ENCODE peak calls at places on chromosome 14, in ten cellular contexts. N is stimulated activated CD4-positive, alpha-beta T cell treated with anti-CD3 and anti-CD28 coated beads, Interleukin-2, amount 100 ng/mL, for 24 hours; G is neural crest cell; I is naive thymus-derived CD4-positive, alpha-beta T cell; J is ELR; R is effector CD4-positive, alpha-beta T cell; S is PC-3; X is HFFc6; U is HuH-7; C is WTC11. L is an unnamed sample.

GRCh38 chr14:67413806-67414769 is 2.1 kb upstream of the PLEK2 start:
- DNase-seq in S (peak; percentile 95), N (peak; percentile 41), J (peak; percentile 98), X (peak; percentile 77), G (no peak), R (no peak), C (no peak), I (no peak), U (no peak), L (no peak)

GRCh38 chr14:87975636-87976035 is 17.3 kb downstream of the GALC start:
- DNase-seq in N (no peak), G (no peak), J (peak; percentile 46), U (no peak), X (no peak), C (no peak), S (no peak), R (no peak), I (no peak), L (no peak)

GRCh38 chr14:70078329-70078728 is 110.4 kb downstream of the SLC8A3 start:
- DNase-seq in I (no peak), N (no peak), R (no peak), X (no peak), S (no peak), J (no peak), U (no peak), C (no peak), G (no peak), L (no peak)

GRCh38 chr14:21385170-21385904 is 1.5 kb upstream of the SUPT16H start:
- DNase-seq in J (no peak), S (no peak), C (no peak), G (no peak), U (no peak), I (no peak), N (no peak), R (no peak), X (no peak), L (no peak)

GRCh38 chr14:70416717-70417349 is at the start of gene SYNJ2BP:
- DNase-seq in X (peak; percentile 57), U (peak; percentile 79), R (peak; percentile 35), G (peak; percentile 39), I (peak; percentile 11), J (peak; percentile 82), S (peak; percentile 93), C (peak; percentile 75), N (peak; percentile 50), L (peak; percentile 15)

GRCh38 chr14:102155150-102155549 is 15.5 kb downstream of the WDR20 start:
- DNase-seq in N (no peak), C (no peak), S (no peak), J (peak; percentile 21), U (no peak), R (no peak), I (no peak), G (no peak), X (peak; percentile 19), L (no peak)

GRCh38 chr14:103401223-103402214 is 16.3 kb downstream of the MARK3 start:
- DNase-seq in C (no peak), U (no peak), N (no peak), I (no peak), X (peak; percentile 81), S (peak; percentile 40), R (no peak), J (peak; percentile 94), G (no peak), L (no peak)

GRCh38 chr14:33114331-33114730 is 175.7 kb downstream of the NPAS3 start:
- DNase-seq in X (no peak), U (no peak), G (no peak), C (no peak), S (no peak), N (no peak), R (no peak), I (no peak), J (no peak), L (no peak)

GRCh38 chr14:73238941-73239340 is 1.6 kb downstream of the PAPLN start:
- DNase-seq in G (no peak), C (no peak), J (no peak), S (no peak), R (no peak), X (no peak), I (no peak), U (peak; percentile 5), N (no peak), L (no peak)

GRCh38 chr14:64303471-64303917 is 9.3 kb upstream of the ESR2 start:
- DNase-seq in X (peak; percentile 62), U (peak; percentile 50), S (peak; percentile 82), R (no peak), J (peak; percentile 79), I (no peak), C (no peak), G (no peak), N (no peak), L (no peak)

GRCh38 chr14:73787760-73788508 is 63.7 kb upstream of the PTGR2 start:
- DNase-seq in U (no peak), X (no peak), R (no peak), S (peak; percentile 32), I (no peak), G (no peak), C (no peak), J (peak; percentile 57), N (peak; percentile 60), L (peak; percentile 19)

GRCh38 chr14:104202259-104203070 is 64.1 kb downstream of the KIF26A start:
- DNase-seq in J (no peak), C (no peak), N (no peak), X (no peak), R (no peak), U (no peak), I (no peak), S (no peak), G (no peak), L (no peak)

GRCh38 chr14:31898835-31899528 is 178.1 kb upstream of the ARHGAP5 start:
- DNase-seq in S (peak; percentile 21), X (no peak), I (no peak), G (no peak), U (no peak), J (no peak), R (no peak), N (no peak), C (no peak), L (no peak)

GRCh38 chr14:84162658-84163057 is 1367.3 kb upstream of the FLRT2 start:
- DNase-seq in G (no peak), I (no peak), U (no peak), S (no peak), N (no peak), R (no peak), X (no peak), J (no peak), C (no peak), L (no peak)

GRCh38 chr14:68373124-68373646 is 419.7 kb downstream of the ZFP36L1 start:
- DNase-seq in U (no peak), R (no peak), I (no peak), N (no peak), J (no peak), C (no peak), S (no peak), X (no peak), G (no peak), L (no peak)

GRCh38 chr14:100109594-100109955 is 44.4 kb downstream of the EVL start:
- DNase-seq in I (no peak), G (no peak), R (no peak), S (no peak), J (no peak), U (no peak), N (no peak), X (no peak), C (no peak), L (no peak)

GRCh38 chr14:73713804-73714655 is at the start of gene PNMA1:
- DNase-seq in J (peak; percentile 93), I (peak; percentile 82), S (peak; percentile 85), N (peak; percentile 87), G (peak; percentile 82), R (peak; percentile 86), C (peak; percentile 90), X (peak; percentile 66), U (peak; percentile 95), L (peak; percentile 85)

GRCh38 chr14:38254565-38255407 is 1.1 kb downstream of the CLEC14A start:
- DNase-seq in G (no peak), N (no peak), I (no peak), U (no peak), R (no peak), S (no peak), X (no peak), C (peak; percentile 17), J (no peak), L (peak; percentile 7)

GRCh38 chr14:34387974-34388533 is 74.0 kb downstream of the SPTSSA start:
- DNase-seq in X (no peak), N (no peak), G (no peak), C (no peak), J (no peak), U (no peak), I (no peak), S (peak; percentile 19), R (no peak), L (no peak)

GRCh38 chr14:74483321-74483720 is 9.8 kb downstream of the NPC2 start:
- DNase-seq in N (no peak), I (no peak), S (no peak), R (no peak), X (no peak), U (no peak), G (no peak), J (no peak), C (no peak), L (no peak)

GRCh38 chr14:37709419-37710195 is 114.2 kb downstream of the TTC6 start:
- DNase-seq in J (peak; percentile 44), U (no peak), S (peak; percentile 63), N (no peak), C (no peak), X (peak; percentile 28), G (no peak), I (no peak), R (no peak), L (no peak)

GRCh38 chr14:105419305-105420091 is at the start of gene MTA1:
- DNase-seq in N (peak; percentile 57), X (no peak), S (peak; percentile 37), C (no peak), J (peak; percentile 71), I (no peak), R (peak; percentile 26), U (peak; percentile 74), G (peak; percentile 24), L (peak; percentile 34)

L was measured in activated T-helper 2 cell treated with anti-CD3 and anti-CD28 coated beads, Interferon-gamma antibody, Interleukin-2, Interleukin-4, amounts not matched to agents 10 μg/mL and 5 μg/mL and 100 μg/mL, durations not matched to agents 14 hours and 24 hours and 36 hours.